ENCODE peak calls at places on chromosomes 11 and 22, in seven cellular contexts. L, K, H, Q, W, G and J are unnamed samples.
A peak's percentile ranks its signal among the peaks of the same experiment; 100 is the strongest.

GRCh38 chr11:68741536-68741935 is 9.8 kb downstream of the TESMIN start:
- DNase-seq in L (no peak), K (no peak), H (no peak), Q (peak; percentile 28), W (no peak), G (no peak), J (no peak)

GRCh38 chr11:65055538-65055937 is 2.8 kb downstream of the NAALADL1 start:
- DNase-seq in L (no peak), K (no peak), H (no peak), Q (no peak), W (no peak), G (no peak), J (no peak)

GRCh38 chr11:45766469-45766868 is 38.5 kb upstream of the SLC35C1 start:
- DNase-seq in L (no peak), K (no peak), H (no peak), Q (no peak), W (no peak), G (no peak), J (no peak)

GRCh38 chr11:6576471-6577373 is 26.7 kb downstream of the RRP8 start:
- DNase-seq in L (peak; percentile 58), K (no peak), H (no peak), Q (peak; percentile 75), W (no peak), G (no peak), J (no peak)

GRCh38 chr11:120304526-120304925 is 20.6 kb upstream of the TLCD5 start:
- DNase-seq in L (peak; percentile 47), K (no peak), H (no peak), Q (peak; percentile 33), W (no peak), G (no peak), J (no peak)

GRCh38 chr11:70202898-70203748 is at the start of gene FADD:
- DNase-seq in L (peak; percentile 97), K (peak; percentile 94), H (peak; percentile 94), Q (peak; percentile 74), W (peak; percentile 90), G (peak; percentile 94), J (peak; percentile 93)

GRCh38 chr11:69919659-69920499 is 100.7 kb upstream of the FGF3 start:
- DNase-seq in L (no peak), K (no peak), H (no peak), Q (no peak), W (no peak), G (peak; percentile 38), J (no peak)

GRCh38 chr22:29377979-29378378 is 10.4 kb downstream of the AP1B1 start:
- DNase-seq in L (no peak), K (peak; percentile 94), H (peak; percentile 69), Q (no peak), W (no peak), G (no peak), J (no peak)

GRCh38 chr22:27886843-27887151 is 32.3 kb downstream of the PITPNB start:
- DNase-seq in L (no peak), K (no peak), H (no peak), Q (no peak), W (no peak), G (no peak), J (no peak)

GRCh38 chr11:9251306-9251705 is 13.8 kb downstream of the DENND5A start:
- DNase-seq in L (no peak), K (no peak), H (no peak), Q (no peak), W (no peak), G (no peak), J (no peak)

GRCh38 chr11:1458340-1459218 is 28.0 kb downstream of the MOB2 start:
- DNase-seq in L (peak; percentile 75), K (peak; percentile 51), H (peak; percentile 17), Q (no peak), W (peak; percentile 35), G (no peak), J (no peak)

GRCh38 chr11:17906436-17906835 is 106.4 kb downstream of the SERGEF start:
- DNase-seq in L (peak; percentile 23), K (no peak), H (peak; percentile 10), Q (no peak), W (no peak), G (no peak), J (no peak)

GRCh38 chr11:133269272-133269671 is 263.0 kb downstream of the OPCML start:
- DNase-seq in L (no peak), K (no peak), H (no peak), Q (no peak), W (no peak), G (no peak), J (no peak)

GRCh38 chr11:40289370-40289769 is 1170.1 kb downstream of the LRRC4C start:
- DNase-seq in L (no peak), K (no peak), H (no peak), Q (no peak), W (no peak), G (no peak), J (no peak)

GRCh38 chr11:87454246-87454645 is 416.5 kb downstream of the TMEM135 start:
- DNase-seq in L (no peak), K (peak; percentile 15), H (no peak), Q (no peak), W (no peak), G (no peak), J (no peak)

GRCh38 chr22:32765117-32765618 is 36.3 kb upstream of the TIMP3 start:
- DNase-seq in L (no peak), K (no peak), H (no peak), Q (peak; percentile 47), W (no peak), G (no peak), J (no peak)

GRCh38 chr22:28903719-28904118 is 20.3 kb downstream of the ZNRF3 start:
- DNase-seq in L (no peak), K (peak; percentile 43), H (no peak), Q (no peak), W (no peak), G (no peak), J (no peak)

GRCh38 chr22:36577019-36577418 is 48.1 kb upstream of the EIF3D start:
- DNase-seq in L (no peak), K (no peak), H (peak; percentile 66), Q (peak; percentile 94), W (no peak), G (no peak), J (no peak)

GRCh38 chr11:113577356-113578163 is 102.4 kb upstream of the DRD2 start:
- DNase-seq in L (no peak), K (no peak), H (peak; percentile 3), Q (no peak), W (no peak), G (no peak), J (no peak)

GRCh38 chr11:105245781-105246315 is 106.3 kb upstream of the CARD18 start:
- DNase-seq in L (no peak), K (no peak), H (no peak), Q (no peak), W (no peak), G (no peak), J (no peak)

GRCh38 chr11:121237686-121238658 is 54.6 kb upstream of the SC5D start:
- DNase-seq in L (no peak), K (peak; percentile 7), H (no peak), Q (peak; percentile 96), W (no peak), G (no peak), J (no peak)

DNA sequence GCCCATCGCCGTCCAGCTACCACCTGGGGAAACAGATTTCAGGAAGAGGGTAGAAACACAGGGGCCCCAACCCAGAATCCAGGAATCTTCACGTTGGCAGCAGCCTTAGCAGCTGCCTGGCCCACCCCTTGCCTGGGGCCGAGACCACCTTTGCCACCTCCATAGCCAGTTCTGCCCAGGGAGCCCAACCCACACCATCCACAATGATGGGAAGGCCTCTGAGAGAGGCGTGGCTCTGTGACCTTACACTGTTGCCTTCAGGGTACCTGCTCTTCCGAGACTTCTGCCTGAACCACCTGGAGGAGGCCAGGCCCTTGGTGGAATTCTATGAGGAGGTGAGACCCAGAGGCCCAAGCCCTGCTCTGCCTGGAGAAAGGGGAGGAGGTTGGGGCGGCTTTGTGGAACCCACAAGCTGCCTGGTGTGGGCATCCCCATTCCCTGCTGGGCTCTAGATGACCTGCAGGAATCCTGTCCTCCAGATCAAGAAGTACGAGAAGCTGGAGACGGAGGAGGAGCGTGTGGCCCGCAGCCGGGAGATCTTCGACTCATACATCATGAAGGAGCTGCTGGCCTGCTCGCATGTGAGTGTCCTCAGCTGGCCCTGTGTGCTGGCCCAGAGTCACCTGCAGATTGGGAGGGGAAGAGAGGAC is 10.0 kb upstream of the ANKRD13D start:
- DNase-seq in L (no peak), K (no peak), H (no peak), Q (no peak), W (no peak), G (peak; percentile 33), J (no peak)
- H3K4me1 ChIP-seq in L (no peaks in the 10 kb centered on the region), K (peaks cover 37% of the 10 kb centered on the region), H (no peaks in the 10 kb centered on the region), Q (peaks cover 9% of the 10 kb centered on the region), W (peaks cover 6% of the 10 kb centered on the region), G (peaks cover 83% of the 10 kb centered on the region), J (peaks cover 62% of the 10 kb centered on the region)

DNA sequence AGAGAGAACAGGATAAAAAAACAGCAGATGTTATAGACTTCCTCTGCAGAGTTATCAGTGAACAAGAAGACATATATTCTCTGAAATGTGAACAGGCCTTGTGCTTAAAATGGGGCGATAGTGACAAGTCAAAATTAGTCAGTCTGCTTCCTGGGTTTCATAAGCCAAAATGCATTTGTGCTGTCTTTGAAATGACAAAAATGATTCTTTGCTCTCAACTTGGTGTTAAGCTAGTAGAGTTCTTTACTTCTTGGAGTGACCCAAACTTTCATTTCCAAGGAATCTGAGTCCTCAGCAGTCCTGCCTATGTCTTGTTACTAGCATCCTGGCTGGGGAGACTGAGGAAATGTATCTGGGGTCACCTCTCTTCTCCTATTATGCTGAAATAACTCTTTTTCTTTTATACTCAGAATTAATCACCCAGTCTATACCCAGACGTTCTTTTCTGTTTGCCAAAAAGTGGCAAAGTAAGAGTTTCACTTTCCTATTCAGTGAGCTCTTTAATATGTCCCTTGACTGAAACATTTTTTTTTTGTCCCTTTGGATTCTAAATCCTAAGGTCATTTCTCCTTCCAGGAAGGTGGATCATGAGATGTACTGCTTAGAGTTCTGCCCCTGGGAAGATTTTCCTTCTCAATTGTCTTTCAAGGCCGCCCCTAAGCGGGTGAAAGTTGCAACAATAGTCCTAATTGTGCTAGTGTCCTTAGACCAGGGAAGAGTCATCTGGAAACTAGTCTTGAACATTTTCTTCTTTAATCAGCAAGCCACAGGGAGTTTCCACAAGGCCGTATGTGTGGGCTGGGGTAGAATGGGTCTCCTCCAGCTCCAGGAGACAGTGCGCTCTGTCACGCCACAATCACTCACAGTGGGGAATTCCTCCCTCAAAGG is 52.9 kb upstream of the RDX start:
- DNase-seq in L (no peak), K (no peak), H (no peak), Q (peak; percentile 52), W (no peak), G (no peak), J (no peak)
- H3K4me3 ChIP-seq in L (no peak overlapping the region), K (no peak overlapping the region), H (no peak overlapping the region), Q (no peak overlapping the region), W (no peak overlapping the region), G (no peak overlapping the region), J (no peak overlapping the region)

GRCh38 chr11:94545641-94546470 is 2.1 kb downstream of the FUT4 start:
- DNase-seq in L (peak; percentile 12), K (no peak), H (no peak), Q (no peak), W (no peak), G (no peak), J (no peak)
- H3K4me1 ChIP-seq in L (peaks cover 30% of the 10 kb centered on the region), K (peaks cover 60% of the 10 kb centered on the region), H (peaks cover 45% of the 10 kb centered on the region), Q (peaks cover 21% of the 10 kb centered on the region), W (no peaks in the 10 kb centered on the region), G (peaks cover 38% of the 10 kb centered on the region), J (peaks cover 22% of the 10 kb centered on the region)

DNA sequence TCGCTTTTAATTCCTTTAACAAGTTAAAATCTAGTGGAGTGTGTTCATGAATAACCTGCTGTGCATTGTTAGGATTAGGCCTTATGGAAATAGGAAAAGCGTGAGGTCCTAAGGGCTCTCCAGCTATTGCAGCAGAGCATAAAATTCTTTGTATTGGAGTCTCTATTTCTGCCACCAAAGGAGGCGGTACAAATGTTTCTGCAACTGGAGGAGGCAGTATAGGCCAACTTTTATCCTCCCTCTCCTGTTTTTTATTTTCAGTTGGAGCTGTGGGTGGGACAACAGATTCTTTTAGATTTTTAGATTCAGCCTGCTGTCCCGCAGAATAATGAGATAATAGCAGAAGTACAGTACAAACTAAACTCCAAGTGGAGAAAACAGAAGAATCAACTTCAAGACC is 26.2 kb downstream of the OR10A6 start:
- DNase-seq in L (no peak), K (no peak), H (no peak), Q (peak; percentile 17), W (no peak), G (no peak), J (no peak)
- H3K4me3 ChIP-seq in L (no peak overlapping the region), K (no peak overlapping the region), H (peak overlapping the region; percentile 73), Q (no peak overlapping the region), W (no peak overlapping the region), G (no peak overlapping the region), J (no peak overlapping the region)